ENCODE peak calls at places on chromosomes 11 and 22, in four cellular contexts. Q, I, R and S are unnamed samples.

GRCh38 chr11:7592706-7593105 is 78.9 kb downstream of the PPFIBP2 start:
- DNase-seq in Q (no peak), I (no peak), R (no peak), S (no peak)

GRCh38 chr22:31906086-31906485 is 38.2 kb upstream of the YWHAH start:
- DNase-seq in Q (no peak), I (no peak), R (no peak), S (no peak)

GRCh38 chr11:113023228-113023627 is 62.0 kb downstream of the NCAM1 start:
- DNase-seq in Q (no peak), I (no peak), R (no peak), S (no peak)

GRCh38 chr22:17998913-17999312 is 25.4 kb downstream of the MICAL3 start:
- DNase-seq in Q (no peak), I (no peak), R (no peak), S (no peak)

GRCh38 chr22:42673898-42674390 is 24.8 kb upstream of the CYB5R3 start:
- DNase-seq in Q (no peak), I (peak), R (no peak), S (no peak)

GRCh38 chr11:128474036-128474874 is 113.1 kb downstream of the ETS1 start:
- DNase-seq in Q (no peak), I (no peak), R (no peak), S (no peak)

GRCh38 chr11:130847517-130847916 is 68.8 kb downstream of the SNX19 start:
- DNase-seq in Q (no peak), I (peak), R (no peak), S (no peak)

GRCh38 chr11:76153609-76153949 is 52.7 kb downstream of the WNT11 start:
- DNase-seq in Q (no peak), I (peak), R (no peak), S (no peak)

GRCh38 chr11:74877132-74877531 is 71.8 kb downstream of the XRRA1 start:
- DNase-seq in Q (no peak), I (no peak), R (peak), S (no peak)

GRCh38 chr11:32333335-32333991 is 101.9 kb downstream of the WT1 start:
- DNase-seq in Q (no peak), I (no peak), R (no peak), S (peak)

GRCh38 chr11:118241191-118242098 is 10.7 kb downstream of the MPZL3 start:
- DNase-seq in Q (no peak), I (peak), R (peak), S (no peak)

GRCh38 chr22:49933236-49933921 is 14.9 kb downstream of the CRELD2 start:
- DNase-seq in Q (no peak), I (no peak), R (peak), S (no peak)

GRCh38 chr22:46710842-46711241 is 27.2 kb downstream of the CERK start:
- DNase-seq in Q (no peak), I (no peak), R (no peak), S (no peak)
- TF ChIP-seq ETV6 in Q (no peak), I (no peak), R (no peak), S (no peak)

GRCh38 chr22:37228106-37229011 is 15.7 kb downstream of the RAC2 start:
- DNase-seq in Q (no peak), I (no peak), R (no peak), S (no peak)

GRCh38 chr22:37230673-37231405 is 13.2 kb downstream of the RAC2 start:
- DNase-seq in Q (peak), I (no peak), R (no peak), S (no peak)

GRCh38 chr22:37229805-37230672 is 14.0 kb downstream of the RAC2 start:
- DNase-seq in Q (peak), I (no peak), R (peak), S (no peak)

GRCh38 chr22:37231406-37232139 is 12.5 kb downstream of the RAC2 start:
- DNase-seq in Q (no peak), I (no peak), R (no peak), S (no peak)

DNA sequence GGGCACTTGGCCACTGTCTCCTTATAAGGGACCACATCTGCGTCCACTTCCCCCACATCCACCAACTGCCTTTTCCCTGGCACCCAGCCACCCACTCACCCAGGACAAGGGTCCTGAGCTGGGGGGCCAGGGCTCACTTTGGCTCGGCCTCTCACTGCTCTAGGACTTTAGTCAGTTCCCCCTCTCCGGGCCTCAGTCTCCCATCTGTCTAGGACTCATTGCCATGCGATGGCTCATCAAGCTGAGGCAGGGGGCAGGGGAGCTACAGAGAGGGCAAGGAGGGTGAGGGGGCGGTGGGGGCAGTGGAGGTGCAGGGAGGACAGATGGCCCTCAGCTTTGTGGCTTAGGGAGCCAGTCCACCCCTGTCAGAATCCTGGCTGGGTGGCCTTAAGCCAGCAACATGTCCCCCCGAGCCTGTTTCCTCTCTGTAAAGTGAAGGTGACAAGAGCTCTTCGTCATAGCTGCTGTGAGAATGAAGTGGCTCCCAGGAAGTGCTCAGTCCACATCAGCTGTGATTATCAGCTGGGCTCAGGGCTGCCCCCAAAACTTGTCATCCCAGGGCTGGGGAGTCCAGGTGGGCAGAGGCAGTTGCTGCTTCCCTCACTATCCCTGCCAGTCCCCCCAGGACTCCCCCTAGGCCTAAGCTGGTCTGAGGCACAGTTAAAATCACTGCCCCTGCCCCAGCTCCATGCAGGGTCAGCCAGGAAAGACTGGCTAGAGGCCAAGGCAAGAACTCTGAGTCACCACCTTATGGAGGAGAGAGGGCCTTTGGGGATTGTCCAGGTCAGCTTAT is 14.9 kb downstream of the RAC2 start:
- DNase-seq in Q (no peak), I (no peak), R (peak), S (no peak)
- TF ChIP-seq SP1 in Q (no peak), I (no peak), R (no peak), S (no peak)

GRCh38 chr11:45596571-45596970 is 68.9 kb downstream of the CHST1 start:
- DNase-seq in Q (no peak), I (no peak), R (no peak), S (no peak)
- TF ChIP-seq ETV6 in Q (no peak), I (no peak), R (no peak), S (no peak)

GRCh38 chr11:57491371-57492061 is 24.0 kb downstream of the SLC43A1 start:
- DNase-seq in Q (no peak), I (peak), R (peak), S (peak)
- TF ChIP-seq SP1 in Q (no peak), I (no peak), R (no peak), S (no peak)

GRCh38 chr11:62601114-62601363 is 626 bp downstream of the MTA2 start:
- DNase-seq in Q (no peak), I (no peak), R (peak), S (no peak)

GRCh38 chr11:62599909-62600308 is 1.8 kb downstream of the MTA2 start:
- DNase-seq in Q (no peak), I (no peak), R (no peak), S (no peak)

GRCh38 chr11:62599069-62599696 is 2.5 kb downstream of the MTA2 start:
- DNase-seq in Q (peak), I (peak), R (peak), S (peak)

GRCh38 chr11:62601364-62602140 is at the start of gene MTA2:
- DNase-seq in Q (peak), I (peak), R (peak), S (peak)

DNA sequence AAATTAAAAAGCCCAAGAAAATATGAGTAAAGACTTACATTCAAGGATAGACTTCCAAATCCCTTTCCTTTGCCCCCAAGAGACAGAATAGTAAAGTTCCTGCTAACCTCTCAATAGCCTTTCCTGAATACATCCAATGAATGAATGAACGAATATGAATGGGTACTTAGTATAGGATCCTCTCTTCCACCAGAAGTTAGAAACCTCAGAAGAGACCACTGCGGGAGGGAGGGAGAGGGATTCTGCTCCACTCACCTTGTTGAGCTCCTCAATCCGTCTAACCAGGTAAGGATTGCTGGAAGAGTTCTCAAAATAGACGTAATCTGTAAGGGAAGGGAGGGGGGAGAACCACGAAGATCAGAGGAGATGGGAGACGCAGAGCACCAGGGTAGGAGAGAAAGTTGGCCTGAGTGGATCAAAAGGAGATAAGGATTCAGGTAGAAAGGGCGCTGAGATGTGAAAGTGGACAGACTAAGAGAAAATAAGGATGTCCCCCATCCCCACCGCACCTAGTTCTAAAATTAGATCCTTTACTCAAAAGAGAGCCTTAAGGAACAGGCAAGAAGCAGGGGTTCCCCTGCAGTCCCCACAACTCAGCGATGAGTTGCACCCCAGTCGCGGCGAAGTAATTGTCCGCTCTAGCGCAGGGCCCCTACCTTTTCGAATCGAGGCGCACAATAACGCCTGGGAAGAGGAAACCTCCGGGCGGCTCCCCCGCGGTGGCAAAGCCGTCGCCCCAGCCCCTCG is 1.1 kb downstream of the MTA2 start:
- DNase-seq in Q (no peak), I (no peak), R (peak), S (no peak)
- TF ChIP-seq ETV6 in Q (no peak), I (no peak), R (no peak), S (no peak)

GRCh38 chr11:65859812-65860277 is 388 bp upstream of the MUS81 start:
- DNase-seq in Q (no peak), I (no peak), R (no peak), S (peak)

GRCh38 chr11:65859134-65859811 is 960 bp upstream of the MUS81 start:
- DNase-seq in Q (peak), I (peak), R (peak), S (peak)

GRCh38 chr11:65857500-65858353 is at the start of gene CFL1:
- DNase-seq in Q (peak), I (peak), R (peak), S (peak)

GRCh38 chr11:65856689-65857499 is 1.1 kb downstream of the CFL1 start:
- DNase-seq in Q (no peak), I (peak), R (peak), S (peak)

DNA sequence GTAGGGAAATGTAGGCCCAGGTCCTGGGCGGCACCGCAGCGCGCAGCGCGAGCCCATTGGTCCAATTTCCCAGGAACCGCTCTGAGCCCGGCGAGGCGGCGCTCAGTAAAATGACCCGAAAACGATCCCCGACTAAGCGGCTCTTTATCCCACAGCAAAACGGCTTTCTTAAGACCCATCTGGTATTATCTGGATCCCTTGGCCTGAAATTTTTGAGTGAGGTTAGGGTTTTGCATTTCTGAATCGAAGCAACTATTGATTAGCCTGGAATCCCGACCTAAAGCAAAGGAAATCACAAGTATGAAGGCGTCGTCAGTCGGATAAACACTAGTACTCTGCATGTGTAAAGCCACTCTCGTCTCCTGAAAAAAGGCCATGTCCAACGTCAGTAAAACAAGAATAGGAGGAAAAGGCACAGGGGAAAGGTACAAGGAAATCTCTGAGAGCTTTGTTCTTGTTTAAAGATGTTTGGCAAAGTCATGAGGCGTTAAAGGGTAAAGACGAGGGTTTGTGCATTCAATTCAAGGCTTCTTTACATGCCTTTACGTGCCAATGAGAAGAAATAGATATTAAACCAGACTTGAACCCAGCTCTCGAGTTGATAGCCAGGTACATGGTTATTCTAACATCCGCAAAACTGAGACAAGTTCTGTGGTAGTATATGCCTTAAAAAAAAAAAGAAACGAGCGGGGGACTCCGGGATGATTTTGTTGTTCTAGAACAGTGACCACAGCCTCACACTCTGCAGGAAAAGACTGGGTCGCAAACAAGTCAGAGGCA is 564 bp upstream of the CFL1 start:
- DNase-seq in Q (no peak), I (no peak), R (no peak), S (no peak)
- TF ChIP-seq SP1 in Q (no peak), I (no peak), R (peak), S (no peak)

GRCh38 chr11:46745328-46745727 is 26.3 kb downstream of the F2 start:
- DNase-seq in Q (no peak), I (no peak), R (no peak), S (no peak)
- TF ChIP-seq ETV6 in Q (no peak), I (no peak), R (no peak), S (no peak)